ENCODE peak calls at places on chromosomes 7 and 10, in ten cellular contexts. A, O, R, C, L, F, B, I, J and H are unnamed samples. For H3K4me1, the result is how much of the 10 kb centered on the place peaks cover.

GRCh38 chr10:94850766-94851165 is 87.7 kb upstream of the CYP2C9 start:
- DNase-seq in J (no peak), A (no peak), F (no peak), C (no peak), L (no peak), I (no peak), B (no peak), R (no peak), O (no peak), H (no peak)

GRCh38 chr10:88190123-88190522 is 326.7 kb downstream of the PTEN start:
- DNase-seq in A (no peak), C (no peak), F (no peak), L (no peak), I (no peak), R (no peak), B (no peak), O (no peak), J (no peak), H (no peak)

GRCh38 chr7:115924398-115924797 is 106.2 kb downstream of the TFEC start:
- DNase-seq in C (no peak), L (no peak), J (no peak), A (no peak), O (no peak), B (no peak), F (no peak), R (no peak), I (no peak), H (no peak)

GRCh38 chr7:119620769-119621168 is 652.2 kb upstream of the KCND2 start:
- DNase-seq in J (peak), R (no peak), B (no peak), O (no peak), I (no peak), C (no peak), L (no peak), F (no peak), A (no peak), H (no peak)

GRCh38 chr7:85602196-85602595 is 415.3 kb upstream of the SEMA3D start:
- DNase-seq in R (peak), F (peak), L (no peak), B (no peak), A (no peak), C (no peak), O (no peak), I (no peak), J (no peak), H (no peak)

GRCh38 chr10:3471497-3471896 is 298.9 kb upstream of the PITRM1 start:
- DNase-seq in O (no peak), B (no peak), L (no peak), C (no peak), F (no peak), J (no peak), I (no peak), A (no peak), R (no peak), H (no peak)

GRCh38 chr7:39085590-39086049 is 107.9 kb downstream of the POU6F2 start:
- DNase-seq in A (no peak), C (no peak), J (peak), O (no peak), L (no peak), B (no peak), I (no peak), R (peak), F (no peak), H (no peak)

GRCh38 chr7:156764016-156764669 is 123.6 kb downstream of the RNF32 start:
- DNase-seq in C (no peak), I (no peak), B (peak), O (peak), F (peak), J (peak), L (peak), R (peak), A (peak), H (no peak)

GRCh38 chr7:1883031-1883761 is 213.1 kb downstream of the ELFN1 start:
- DNase-seq in R (peak), O (no peak), C (no peak), F (peak), B (no peak), A (no peak), J (peak), I (no peak), L (no peak), H (no peak)

GRCh38 chr10:86041116-86041515 is 325.5 kb downstream of the GRID1 start:
- DNase-seq in R (no peak), O (no peak), J (no peak), L (no peak), A (no peak), C (no peak), F (no peak), B (no peak), I (no peak), H (no peak)

GRCh38 chr10:30219977-30220751 is 128.9 kb downstream of the MTPAP start:
- DNase-seq in L (no peak), C (no peak), B (no peak), F (peak), J (peak), I (no peak), O (no peak), A (no peak), R (peak), H (no peak)

GRCh38 chr10:103120977-103121735 is 71.9 kb downstream of the NT5C2 start:
- DNase-seq in C (no peak), F (peak), J (no peak), R (peak), B (no peak), O (no peak), I (no peak), L (no peak), A (no peak), H (no peak)

GRCh38 chr7:117296066-117296465 is 26.8 kb downstream of the WNT2 start:
- DNase-seq in J (peak), C (no peak), R (no peak), F (no peak), B (no peak), O (no peak), I (no peak), A (no peak), L (no peak), H (no peak)

GRCh38 chr7:28155019-28155660 is 25.5 kb downstream of the JAZF1 start:
- DNase-seq in F (no peak), B (no peak), L (no peak), R (no peak), I (no peak), A (no peak), C (no peak), J (no peak), O (no peak), H (no peak)

GRCh38 chr7:140397784-140398750 is at the start of gene SLC37A3:
- DNase-seq in J (peak), O (peak), L (peak), R (peak), C (peak), F (peak), B (peak), A (peak), I (peak), H (peak)

GRCh38 chr10:11602357-11602756 is 9.1 kb downstream of the USP6NL start:
- DNase-seq in F (no peak), O (no peak), A (no peak), C (no peak), J (no peak), I (no peak), L (no peak), B (no peak), R (no peak), H (no peak)

GRCh38 chr10:103916901-103917300 is 1.1 kb downstream of the STN1 start:
- DNase-seq in A (no peak), L (no peak), O (no peak), J (no peak), C (no peak), B (no peak), R (no peak), F (no peak), I (no peak), H (no peak)

GRCh38 chr7:116271161-116271979 is 61.0 kb downstream of the TES start:
- DNase-seq in J (no peak), I (no peak), B (no peak), O (no peak), R (peak), L (no peak), C (no peak), F (peak), A (no peak), H (no peak)

GRCh38 chr10:5596611-5597341 is 69.6 kb downstream of the ASB13 start:
- DNase-seq in I (no peak), L (no peak), O (no peak), B (peak), R (no peak), J (no peak), C (no peak), A (no peak), F (no peak), H (no peak)

GRCh38 chr7:135281363-135281949 is 47.8 kb downstream of the STRA8 start:
- DNase-seq in A (peak), B (peak), R (peak), J (peak), I (peak), L (peak), C (no peak), F (peak), O (peak), H (peak)

GRCh38 chr10:89185658-89186057 is 21.5 kb downstream of the CH25H start:
- DNase-seq in C (no peak), O (no peak), B (no peak), A (no peak), L (no peak), J (no peak), I (no peak), R (no peak), F (peak), H (no peak)

DNA sequence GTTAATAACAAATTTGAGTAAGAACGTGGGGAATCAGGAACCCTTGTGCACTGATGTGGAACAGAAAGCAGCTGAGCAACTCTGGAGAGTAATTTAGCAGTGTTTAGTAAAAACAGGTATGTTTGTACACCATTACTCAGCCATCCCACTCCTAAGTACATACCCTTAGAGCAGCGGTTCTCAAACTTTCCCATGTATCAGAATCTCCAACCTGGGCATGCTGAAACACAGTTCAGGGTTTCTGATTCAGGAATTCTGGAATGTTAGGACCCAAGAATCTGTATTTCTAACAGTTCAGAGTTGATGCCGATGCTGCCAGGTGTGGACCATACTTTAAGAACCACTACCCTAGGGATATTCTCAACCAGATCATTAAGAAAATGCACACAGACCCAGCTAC is 5.1 kb downstream of the SGMS1 start:
- DNase-seq in R (no peak), J (no peak), I (no peak), L (no peak), C (no peak), B (no peak), F (no peak), A (no peak), O (no peak), H (no peak)
- H3K4me1 ChIP-seq in R (under half), J (under half), I (half or more), L (under half), C (half or more), B (under half), F (under half), A (under half), O (under half), H (half or more)

GRCh38 chr7:6250364-6250833 is 22.0 kb downstream of the CYTH3 start:
- DNase-seq in J (no peak), O (no peak), L (no peak), F (no peak), I (no peak), R (no peak), B (no peak), A (no peak), C (no peak), H (no peak)
- H3K4me1 ChIP-seq in J (under half), O (under half), L (under half), F (under half), I (under half), R (half or more), B (half or more), A (under half), C (under half), H (under half)

GRCh38 chr7:47579458-47579857 is 2.5 kb downstream of the TNS3 start:
- DNase-seq in L (no peak), B (no peak), O (no peak), C (no peak), R (no peak), I (no peak), F (no peak), A (no peak), J (no peak), H (no peak)
- H3K4me1 ChIP-seq in L (under half), B (under half), O (half or more), C (half or more), R (half or more), I (under half), F (under half), A (under half), J (under half), H (under half)

GRCh38 chr10:69379800-69380199 is 36.9 kb downstream of the TACR2 start:
- DNase-seq in O (no peak), J (no peak), A (no peak), C (no peak), F (no peak), L (no peak), B (no peak), I (no peak), R (no peak), H (no peak)
- H3K4me1 ChIP-seq in O (under half), J (under half), A (under half), C (under half), F (under half), L (under half), B (half or more), I (under half), R (under half), H (under half)